ENCODE peak calls at places on chromosome 12, in six cellular contexts. K is Kasumi-1, B is T-cell, I is MCF 10A, F is HuH-7.5, X is nucleus accumbens. C is an unnamed sample.

GRCh38 chr12:94099191-94099983 is 49.0 kb upstream of the PLXNC1 start:
- DNase-seq in K (no peak), B (no peak), I (peak), F (no peak), X (no peak), C (no peak)

GRCh38 chr12:2648406-2648805 is 146.4 kb upstream of the FKBP4 start:
- DNase-seq in K (no peak), B (no peak), I (no peak), F (no peak), X (no peak), C (no peak)

GRCh38 chr12:69988601-69989194 is 163.7 kb downstream of the MYRFL start:
- DNase-seq in K (no peak), B (no peak), I (peak), F (no peak), X (no peak), C (no peak)

GRCh38 chr12:40980346-40981005 is 207.6 kb upstream of the PDZRN4 start:
- DNase-seq in K (no peak), B (no peak), I (no peak), F (no peak), X (no peak), C (no peak)

GRCh38 chr12:10701226-10701681 is 21.9 kb downstream of the YBX3 start:
- DNase-seq in K (no peak), B (no peak), I (no peak), F (no peak), X (no peak), C (peak)

GRCh38 chr12:130562711-130563110 is 153.4 kb downstream of the RIMBP2 start:
- DNase-seq in K (no peak), B (no peak), I (no peak), F (no peak), X (no peak), C (no peak)

GRCh38 chr12:104457746-104458644 is 1.2 kb downstream of the CHST11 start:
- DNase-seq in K (no peak), B (peak), I (peak), F (peak), X (no peak), C (peak)

GRCh38 chr12:65152012-65152411 is 17.4 kb upstream of the LEMD3 start:
- DNase-seq in K (no peak), B (no peak), I (no peak), F (no peak), X (no peak), C (no peak)

GRCh38 chr12:18684430-18684829 is 53.4 kb downstream of the PLCZ1 start:
- DNase-seq in K (peak), B (no peak), I (peak), F (no peak), X (no peak), C (no peak)

GRCh38 chr12:10571141-10571540 is 42.3 kb downstream of the MAGOHB start:
- DNase-seq in K (no peak), B (no peak), I (no peak), F (no peak), X (no peak), C (no peak)

GRCh38 chr12:41924111-41924510 is 220.6 kb downstream of the GXYLT1 start:
- DNase-seq in K (no peak), B (no peak), I (no peak), F (no peak), X (no peak), C (no peak)

GRCh38 chr12:93591137-93591868 is 18.8 kb downstream of the SOCS2 start:
- DNase-seq in K (peak), B (peak), I (peak), F (no peak), X (peak), C (peak)

GRCh38 chr12:53481957-53482586 is 17.2 kb downstream of the MAP3K12 start:
- DNase-seq in K (peak), B (no peak), I (no peak), F (no peak), X (no peak), C (no peak)

GRCh38 chr12:130391186-130391585 is 53.5 kb downstream of the PIWIL1 start:
- DNase-seq in K (no peak), B (no peak), I (no peak), F (no peak), X (no peak), C (no peak)

GRCh38 chr12:72346331-72346944 is 74.3 kb downstream of the TRHDE start:
- DNase-seq in K (peak), B (no peak), I (peak), F (peak), X (peak), C (peak)

GRCh38 chr12:131833896-131834641 is 5.9 kb downstream of the MMP17 start:
- DNase-seq in K (peak), B (no peak), I (peak), F (no peak), X (no peak), C (no peak)